ENCODE peak calls at places on chromosomes 1 and 21, in eight cellular contexts. One of them, this sample, is unnamed.

GRCh38 chr1:154219511-154219910 is 1.2 kb upstream of the UBAP2L start:
- DNase-seq in stimulated activated CD4-positive, alpha-beta T cell treated with anti-CD3 and anti-CD28 coated beads, Interleukin-1b, Interleukin-23, amount 100 ng/mL, for 48 hours: no peak
- DNase-seq in HS-27A: no peak
- DNase-seq in RKO: peak; percentile 66
- DNase-seq in progenitor cell of endocrine pancreas: no peak
- DNase-seq in SJSA1: peak; percentile 35
- DNase-seq in fibroblast of mammary gland: peak; percentile 41
- DNase-seq in fibroblast of lung: peak; percentile 35
- DNase-seq in this sample: peak; percentile 38

GRCh38 chr1:155912056-155912536 is 947 bp upstream of the RIT1 start:
- DNase-seq in stimulated activated CD4-positive, alpha-beta T cell treated with anti-CD3 and anti-CD28 coated beads, Interleukin-1b, Interleukin-23, amount 100 ng/mL, for 48 hours: no peak
- DNase-seq in HS-27A: no peak
- DNase-seq in RKO: no peak
- DNase-seq in progenitor cell of endocrine pancreas: no peak
- DNase-seq in SJSA1: no peak
- DNase-seq in fibroblast of mammary gland: no peak
- DNase-seq in fibroblast of lung: no peak
- DNase-seq in this sample: no peak

GRCh38 chr1:161919229-161919628 is 104.4 kb downstream of the OLFML2B start:
- DNase-seq in stimulated activated CD4-positive, alpha-beta T cell treated with anti-CD3 and anti-CD28 coated beads, Interleukin-1b, Interleukin-23, amount 100 ng/mL, for 48 hours: no peak
- DNase-seq in HS-27A: no peak
- DNase-seq in RKO: no peak
- DNase-seq in progenitor cell of endocrine pancreas: no peak
- DNase-seq in SJSA1: no peak
- DNase-seq in fibroblast of mammary gland: no peak
- DNase-seq in fibroblast of lung: no peak
- DNase-seq in this sample: no peak

GRCh38 chr1:90721210-90722194 is 4.4 kb upstream of the BARHL2 start:
- DNase-seq in stimulated activated CD4-positive, alpha-beta T cell treated with anti-CD3 and anti-CD28 coated beads, Interleukin-1b, Interleukin-23, amount 100 ng/mL, for 48 hours: peak; percentile 57
- DNase-seq in HS-27A: peak; percentile 9
- DNase-seq in RKO: peak; percentile 74
- DNase-seq in progenitor cell of endocrine pancreas: no peak
- DNase-seq in SJSA1: peak; percentile 43
- DNase-seq in fibroblast of mammary gland: peak; percentile 54
- DNase-seq in fibroblast of lung: peak; percentile 25
- DNase-seq in this sample: no peak

GRCh38 chr1:25732821-25733220 is 67.2 kb upstream of the SELENON start:
- DNase-seq in stimulated activated CD4-positive, alpha-beta T cell treated with anti-CD3 and anti-CD28 coated beads, Interleukin-1b, Interleukin-23, amount 100 ng/mL, for 48 hours: no peak
- DNase-seq in HS-27A: no peak
- DNase-seq in RKO: no peak
- DNase-seq in progenitor cell of endocrine pancreas: no peak
- DNase-seq in SJSA1: no peak
- DNase-seq in fibroblast of mammary gland: no peak
- DNase-seq in fibroblast of lung: no peak
- DNase-seq in this sample: no peak

GRCh38 chr1:114032271-114033218 is 53.3 kb downstream of the OLFML3 start:
- DNase-seq in stimulated activated CD4-positive, alpha-beta T cell treated with anti-CD3 and anti-CD28 coated beads, Interleukin-1b, Interleukin-23, amount 100 ng/mL, for 48 hours: no peak
- DNase-seq in HS-27A: no peak
- DNase-seq in RKO: peak; percentile 84
- DNase-seq in progenitor cell of endocrine pancreas: no peak
- DNase-seq in SJSA1: no peak
- DNase-seq in fibroblast of mammary gland: peak; percentile 96
- DNase-seq in fibroblast of lung: peak; percentile 78
- DNase-seq in this sample: no peak

GRCh38 chr21:41052820-41053555 is 115.0 kb upstream of the BACE2 start:
- DNase-seq in stimulated activated CD4-positive, alpha-beta T cell treated with anti-CD3 and anti-CD28 coated beads, Interleukin-1b, Interleukin-23, amount 100 ng/mL, for 48 hours: no peak
- DNase-seq in HS-27A: no peak
- DNase-seq in RKO: no peak
- DNase-seq in progenitor cell of endocrine pancreas: no peak
- DNase-seq in SJSA1: no peak
- DNase-seq in fibroblast of mammary gland: no peak
- DNase-seq in fibroblast of lung: no peak
- DNase-seq in this sample: no peak

GRCh38 chr1:229355661-229356060 is 12.8 kb upstream of the CCSAP start:
- DNase-seq in stimulated activated CD4-positive, alpha-beta T cell treated with anti-CD3 and anti-CD28 coated beads, Interleukin-1b, Interleukin-23, amount 100 ng/mL, for 48 hours: no peak
- DNase-seq in HS-27A: no peak
- DNase-seq in RKO: no peak
- DNase-seq in progenitor cell of endocrine pancreas: no peak
- DNase-seq in SJSA1: no peak
- DNase-seq in fibroblast of mammary gland: no peak
- DNase-seq in fibroblast of lung: no peak
- DNase-seq in this sample: no peak

GRCh38 chr1:18155881-18156385 is 48.3 kb downstream of the IGSF21 start:
- DNase-seq in stimulated activated CD4-positive, alpha-beta T cell treated with anti-CD3 and anti-CD28 coated beads, Interleukin-1b, Interleukin-23, amount 100 ng/mL, for 48 hours: no peak
- DNase-seq in HS-27A: no peak
- DNase-seq in RKO: no peak
- DNase-seq in progenitor cell of endocrine pancreas: no peak
- DNase-seq in SJSA1: no peak
- DNase-seq in fibroblast of mammary gland: no peak
- DNase-seq in fibroblast of lung: no peak
- DNase-seq in this sample: no peak

GRCh38 chr21:27250386-27250785 is 283.5 kb upstream of the ADAMTS5 start:
- DNase-seq in stimulated activated CD4-positive, alpha-beta T cell treated with anti-CD3 and anti-CD28 coated beads, Interleukin-1b, Interleukin-23, amount 100 ng/mL, for 48 hours: no peak
- DNase-seq in HS-27A: no peak
- DNase-seq in RKO: no peak
- DNase-seq in progenitor cell of endocrine pancreas: no peak
- DNase-seq in SJSA1: no peak
- DNase-seq in fibroblast of mammary gland: no peak
- DNase-seq in fibroblast of lung: no peak
- DNase-seq in this sample: no peak

GRCh38 chr1:4690951-4691675 is 36.7 kb downstream of the AJAP1 start:
- DNase-seq in stimulated activated CD4-positive, alpha-beta T cell treated with anti-CD3 and anti-CD28 coated beads, Interleukin-1b, Interleukin-23, amount 100 ng/mL, for 48 hours: no peak
- DNase-seq in HS-27A: no peak
- DNase-seq in RKO: peak; percentile 64
- DNase-seq in progenitor cell of endocrine pancreas: no peak
- DNase-seq in SJSA1: no peak
- DNase-seq in fibroblast of mammary gland: peak; percentile 39
- DNase-seq in fibroblast of lung: peak; percentile 36
- DNase-seq in this sample: no peak